ENCODE peak calls at places on chromosomes 11 and 22, in six cellular contexts. X is non-pigmented ciliary epithelial cell, I is lung microvascular endothelial cell, M is NCI-H1930, N is left colon, O is globus pallidus. A is an unnamed sample.

GRCh38 chr11:69463181-69463891 is 18.1 kb upstream of the LINC01488 start:
- DNase-seq in X (no peak), I (peak), M (no peak), N (no peak), O (no peak), A (no peak)

GRCh38 chr22:17945851-17946690 is 78.3 kb downstream of the MICAL3 start:
- DNase-seq in X (no peak), I (no peak), M (no peak), N (no peak), O (no peak), A (no peak)

GRCh38 chr11:68120212-68121066 is 749 bp downstream of the CHKA start:
- DNase-seq in X (no peak), I (peak), M (peak), N (peak), O (peak), A (peak)

GRCh38 chr11:117230286-117230961 is 1.4 kb downstream of the PCSK7 start:
- DNase-seq in X (no peak), I (no peak), M (no peak), N (no peak), O (no peak), A (no peak)

GRCh38 chr11:9757809-9758675 is 94.2 kb downstream of the SWAP70 start:
- DNase-seq in X (no peak), I (peak), M (peak), N (peak), O (peak), A (peak)

GRCh38 chr11:117058761-117059233 is 39.4 kb downstream of the SIK3 start:
- DNase-seq in X (no peak), I (peak), M (no peak), N (no peak), O (peak), A (no peak)

GRCh38 chr11:64765291-64765803 is 5.6 kb upstream of the PYGM start:
- DNase-seq in X (no peak), I (no peak), M (no peak), N (peak), O (no peak), A (peak)

GRCh38 chr11:126346586-126346940 is 8.9 kb upstream of the ST3GAL4 start:
- DNase-seq in X (no peak), I (no peak), M (no peak), N (no peak), O (no peak), A (no peak)

GRCh38 chr11:67311556-67312082 is 8.3 kb downstream of the SSH3 start:
- DNase-seq in X (no peak), I (no peak), M (no peak), N (no peak), O (no peak), A (no peak)

GRCh38 chr22:39723899-39724351 is 153.4 kb downstream of the CACNA1I start:
- DNase-seq in X (peak), I (no peak), M (no peak), N (no peak), O (no peak), A (no peak)

GRCh38 chr11:133515075-133515474 is 17.2 kb downstream of the OPCML start:
- DNase-seq in X (no peak), I (no peak), M (no peak), N (no peak), O (no peak), A (no peak)

GRCh38 chr22:42939941-42940653 is 74.9 kb downstream of the PACSIN2 start:
- DNase-seq in X (peak), I (peak), M (no peak), N (peak), O (no peak), A (no peak)

GRCh38 chr11:23359297-23359696 is 499.0 kb upstream of the CCDC179 start:
- DNase-seq in X (peak), I (peak), M (no peak), N (peak), O (no peak), A (peak)

GRCh38 chr22:35752172-35752832 is 34.6 kb downstream of the APOL5 start:
- DNase-seq in X (no peak), I (peak), M (no peak), N (no peak), O (no peak), A (no peak)

GRCh38 chr11:62182147-62182869 is 7.7 kb upstream of the SCGB1D1 start:
- DNase-seq in X (no peak), I (no peak), M (no peak), N (no peak), O (no peak), A (no peak)

GRCh38 chr11:19156892-19157291 is 39.9 kb downstream of the ZDHHC13 start:
- DNase-seq in X (no peak), I (no peak), M (no peak), N (no peak), O (no peak), A (no peak)

GRCh38 chr11:18706330-18707243 is 8.0 kb downstream of the TMEM86A start:
- DNase-seq in X (no peak), I (peak), M (peak), N (peak), O (no peak), A (peak)

GRCh38 chr11:121321614-121322243 is 29.2 kb downstream of the SC5D start:
- DNase-seq in X (no peak), I (no peak), M (peak), N (peak), O (peak), A (no peak)

GRCh38 chr11:47259178-47259977 is 1.6 kb downstream of the NR1H3 start:
- DNase-seq in X (no peak), I (peak), M (no peak), N (peak), O (no peak), A (peak)

GRCh38 chr11:75182652-75183051 is 31.7 kb downstream of the SLCO2B1 start:
- DNase-seq in X (no peak), I (no peak), M (no peak), N (no peak), O (no peak), A (no peak)

GRCh38 chr22:35452351-35452781 is 52.4 kb downstream of the MCM5 start:
- DNase-seq in X (no peak), I (no peak), M (no peak), N (peak), O (no peak), A (no peak)

GRCh38 chr22:47543447-47543846 is 781.0 kb downstream of the TBC1D22A start:
- DNase-seq in X (no peak), I (no peak), M (no peak), N (no peak), O (no peak), A (no peak)

GRCh38 chr11:62534779-62535545 is 11.6 kb downstream of the AHNAK start:
- DNase-seq in X (no peak), I (no peak), M (no peak), N (no peak), O (no peak), A (no peak)

GRCh38 chr11:111347723-111348115 is 31.4 kb downstream of the POU2AF1 start:
- DNase-seq in X (no peak), I (no peak), M (no peak), N (no peak), O (no peak), A (no peak)

GRCh38 chr22:41892721-41893120 is 22.2 kb downstream of the SHISA8 start:
- DNase-seq in X (no peak), I (no peak), M (no peak), N (no peak), O (no peak), A (no peak)